ENCODE peak calls at places on chromosomes 5 and 9, in seven cellular contexts. V is tibial artery; U is uterus; P is stomach; J is pancreas; O is naive thymus-derived CD4-positive, alpha-beta T cell; R is adrenal gland. N is an unnamed sample.

GRCh38 chr9:134689320-134690181 is 47.9 kb downstream of the COL5A1 start:
- DNase-seq in V (peak), U (peak), P (peak), J (peak), O (peak), R (peak), N (no peak)

GRCh38 chr9:97632992-97633858 is at the start of the genes NCBP1 and TSTD2:
- DNase-seq in V (peak), U (peak), P (peak), J (peak), O (peak), R (peak), N (peak)

GRCh38 chr5:170111088-170111796 is 5.5 kb downstream of the FOXI1 start:
- DNase-seq in V (no peak), U (no peak), P (no peak), J (no peak), O (no peak), R (no peak), N (no peak)

GRCh38 chr5:10704949-10705621 is 55.9 kb downstream of the DAP start:
- DNase-seq in V (no peak), U (no peak), P (no peak), J (no peak), O (no peak), R (no peak), N (no peak)

GRCh38 chr9:95044731-95045508 is 272.6 kb downstream of the FANCC start:
- DNase-seq in V (peak), U (no peak), P (peak), J (peak), O (no peak), R (no peak), N (no peak)

GRCh38 chr5:124716169-124716568 is 30.3 kb downstream of the ZNF608 start:
- DNase-seq in V (no peak), U (no peak), P (no peak), J (no peak), O (no peak), R (no peak), N (no peak)

GRCh38 chr9:93655621-93656425 is 79.4 kb downstream of the PHF2 start:
- DNase-seq in V (peak), U (no peak), P (no peak), J (peak), O (no peak), R (peak), N (no peak)

GRCh38 chr5:11687498-11687897 is 216.7 kb downstream of the CTNND2 start:
- DNase-seq in V (no peak), U (no peak), P (no peak), J (no peak), O (no peak), R (no peak), N (no peak)

GRCh38 chr9:130935660-130936271 is 3.3 kb downstream of the FIBCD1 start:
- DNase-seq in V (no peak), U (no peak), P (no peak), J (no peak), O (no peak), R (peak), N (no peak)

GRCh38 chr9:128912270-128912853 is 8.4 kb upstream of the PHYHD1 start:
- DNase-seq in V (no peak), U (no peak), P (no peak), J (no peak), O (peak), R (no peak), N (no peak)

GRCh38 chr5:139058121-139058520 is 140.0 kb downstream of the SIL1 start:
- DNase-seq in V (no peak), U (no peak), P (no peak), J (no peak), O (no peak), R (no peak), N (no peak)

GRCh38 chr9:127783111-127783621 is 2.7 kb upstream of the CDK9 start:
- DNase-seq in V (peak), U (no peak), P (peak), J (no peak), O (peak), R (no peak), N (no peak)

GRCh38 chr5:53358794-53359193 is 121.6 kb upstream of the FST start:
- DNase-seq in V (no peak), U (no peak), P (no peak), J (no peak), O (no peak), R (no peak), N (no peak)

GRCh38 chr9:36677611-36678010 is 104.9 kb downstream of the MELK start:
- DNase-seq in V (no peak), U (no peak), P (no peak), J (no peak), O (no peak), R (no peak), N (no peak)

GRCh38 chr5:59479084-59479483 is 414.4 kb downstream of the PDE4D start:
- DNase-seq in V (no peak), U (no peak), P (no peak), J (no peak), O (no peak), R (no peak), N (no peak)

GRCh38 chr5:180142824-180143610 is 66.0 kb downstream of the RASGEF1C start:
- DNase-seq in V (no peak), U (no peak), P (no peak), J (no peak), O (no peak), R (no peak), N (no peak)

GRCh38 chr9:107243757-107244156 is 39.3 kb upstream of the RAD23B start:
- DNase-seq in V (no peak), U (no peak), P (peak), J (peak), O (peak), R (no peak), N (no peak)

GRCh38 chr5:171477101-171477500 is 57.7 kb downstream of the FGF18 start:
- DNase-seq in V (no peak), U (no peak), P (no peak), J (no peak), O (no peak), R (no peak), N (no peak)

GRCh38 chr5:74148321-74148720 is 492.2 kb downstream of the ENC1 start:
- DNase-seq in V (no peak), U (no peak), P (no peak), J (no peak), O (no peak), R (no peak), N (no peak)

GRCh38 chr9:72557549-72557948 is 36.1 kb downstream of the TMC1 start:
- DNase-seq in V (no peak), U (peak), P (no peak), J (peak), O (peak), R (peak), N (no peak)
- H3K27ac ChIP-seq in V (no peak), U (peak), P (no peak), J (no peak), O (no peak), R (peak), N (no peak)

DNA sequence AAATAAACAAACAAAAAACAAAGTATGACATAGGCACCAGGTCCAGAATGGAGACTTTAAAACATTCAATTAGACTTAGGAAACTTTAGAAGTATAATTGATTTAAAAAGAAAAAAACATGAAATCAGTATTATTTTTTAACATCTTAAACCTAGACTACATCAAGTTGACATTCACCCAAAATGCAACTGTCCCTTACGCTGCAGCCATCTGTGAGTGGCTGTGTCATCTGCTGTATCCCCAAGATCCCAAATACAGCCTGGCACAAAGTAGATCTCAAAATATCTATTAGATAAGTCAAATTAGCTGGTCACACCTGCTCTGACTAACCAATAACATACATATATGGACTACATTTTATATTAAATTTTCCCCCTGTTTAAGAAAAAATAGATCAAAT is 7.8 kb downstream of the TTLL11 start:
- DNase-seq in V (no peak), U (no peak), P (no peak), J (no peak), O (no peak), R (no peak), N (no peak)
- H3K27ac ChIP-seq in V (peak), U (no peak), P (no peak), J (no peak), O (no peak), R (no peak), N (peak)

GRCh38 chr5:140569197-140569596 is 4.6 kb downstream of the SLC35A4 start:
- DNase-seq in V (no peak), U (no peak), P (no peak), J (no peak), O (no peak), R (no peak), N (no peak)

GRCh38 chr5:140571105-140571504 is 6.5 kb downstream of the SLC35A4 start:
- DNase-seq in V (no peak), U (no peak), P (no peak), J (no peak), O (no peak), R (no peak), N (no peak)

GRCh38 chr5:140568664-140569063 is 4.0 kb downstream of the SLC35A4 start:
- DNase-seq in V (no peak), U (no peak), P (no peak), J (no peak), O (no peak), R (no peak), N (no peak)

GRCh38 chr5:140570488-140570887 is 5.9 kb downstream of the SLC35A4 start:
- DNase-seq in V (no peak), U (no peak), P (no peak), J (no peak), O (no peak), R (no peak), N (no peak)

GRCh38 chr5:140570058-140570457 is 5.4 kb downstream of the SLC35A4 start:
- DNase-seq in V (no peak), U (no peak), P (no peak), J (no peak), O (no peak), R (no peak), N (no peak)
- H3K27ac ChIP-seq in V (peak), U (peak), P (peak), J (no peak), O (peak), R (peak), N (peak)

GRCh38 chr9:99046068-99046467 is 58.8 kb upstream of the TGFBR1 start:
- DNase-seq in V (no peak), U (no peak), P (no peak), J (no peak), O (no peak), R (no peak), N (no peak)
- H3K27ac ChIP-seq in V (no peak), U (no peak), P (peak), J (no peak), O (no peak), R (no peak), N (no peak)

DNA sequence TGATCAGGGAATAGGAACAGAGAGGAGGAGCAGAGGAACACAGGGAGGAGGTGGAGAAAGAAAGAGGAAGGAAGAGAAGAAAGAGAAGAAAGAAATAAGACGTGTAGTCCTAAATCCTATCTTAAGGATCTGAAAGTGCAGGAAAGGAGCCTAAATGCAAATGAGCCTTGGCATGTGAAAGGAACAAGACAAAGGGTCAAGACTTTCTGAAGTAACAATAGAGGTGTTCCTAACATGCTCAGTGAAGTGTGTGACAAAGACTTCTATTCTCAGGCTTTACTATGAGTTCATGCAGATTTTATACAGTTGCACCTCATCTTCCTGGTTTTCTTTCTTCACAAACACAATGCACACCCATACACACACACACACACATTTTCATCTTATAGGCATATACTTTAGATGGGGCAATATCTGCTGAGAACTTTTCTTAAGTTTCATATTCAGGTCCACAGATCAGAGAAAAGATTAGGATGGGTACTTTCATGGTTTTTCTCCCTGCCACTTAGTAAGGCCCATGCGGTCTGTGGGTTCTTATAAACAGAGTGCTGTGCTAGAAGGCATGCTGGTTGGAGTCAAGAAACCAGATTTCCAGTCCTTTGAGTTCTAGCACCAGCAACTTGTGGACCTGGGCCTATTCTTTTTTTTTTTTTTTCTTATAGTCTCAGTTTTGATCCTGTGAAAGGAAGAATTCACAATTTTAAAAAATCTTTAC is 512.3 kb upstream of the TNC start:
- DNase-seq in V (no peak), U (no peak), P (no peak), J (no peak), O (no peak), R (no peak), N (no peak)
- H3K27ac ChIP-seq in V (no peak), U (no peak), P (no peak), J (no peak), O (no peak), R (no peak), N (no peak)

GRCh38 chr5:68268363-68269130 is 53.0 kb downstream of the PIK3R1 start:
- DNase-seq in V (no peak), U (no peak), P (no peak), J (no peak), O (no peak), R (no peak), N (no peak)
- H3K27ac ChIP-seq in V (peak), U (peak), P (peak), J (no peak), O (peak), R (no peak), N (no peak)

GRCh38 chr5:68192679-68193060 is 22.9 kb upstream of the PIK3R1 start:
- DNase-seq in V (no peak), U (no peak), P (no peak), J (no peak), O (no peak), R (no peak), N (no peak)

GRCh38 chr5:68195137-68195536 is 20.4 kb upstream of the PIK3R1 start:
- DNase-seq in V (no peak), U (no peak), P (no peak), J (no peak), O (no peak), R (no peak), N (no peak)

GRCh38 chr5:68196876-68197275 is 18.7 kb upstream of the PIK3R1 start:
- DNase-seq in V (no peak), U (no peak), P (no peak), J (no peak), O (no peak), R (peak), N (no peak)

GRCh38 chr5:68194405-68194804 is 21.2 kb upstream of the PIK3R1 start:
- DNase-seq in V (no peak), U (no peak), P (no peak), J (no peak), O (no peak), R (no peak), N (no peak)

GRCh38 chr5:68193481-68194036 is 22.0 kb upstream of the PIK3R1 start:
- DNase-seq in V (no peak), U (no peak), P (no peak), J (no peak), O (no peak), R (no peak), N (no peak)
- H3K27ac ChIP-seq in V (peak), U (no peak), P (no peak), J (no peak), O (no peak), R (no peak), N (peak)

GRCh38 chr9:77815260-77815659 is 167.1 kb upstream of the GNA14 start:
- DNase-seq in V (no peak), U (no peak), P (no peak), J (no peak), O (no peak), R (no peak), N (no peak)

GRCh38 chr9:77816641-77817341 is 168.7 kb upstream of the GNA14 start:
- DNase-seq in V (no peak), U (no peak), P (no peak), J (no peak), O (no peak), R (no peak), N (no peak)

GRCh38 chr9:77820293-77820954 is 172.3 kb upstream of the GNA14 start:
- DNase-seq in V (no peak), U (no peak), P (no peak), J (no peak), O (no peak), R (peak), N (no peak)

GRCh38 chr9:77817590-77818311 is 169.6 kb upstream of the GNA14 start:
- DNase-seq in V (no peak), U (no peak), P (no peak), J (no peak), O (no peak), R (no peak), N (no peak)

DNA sequence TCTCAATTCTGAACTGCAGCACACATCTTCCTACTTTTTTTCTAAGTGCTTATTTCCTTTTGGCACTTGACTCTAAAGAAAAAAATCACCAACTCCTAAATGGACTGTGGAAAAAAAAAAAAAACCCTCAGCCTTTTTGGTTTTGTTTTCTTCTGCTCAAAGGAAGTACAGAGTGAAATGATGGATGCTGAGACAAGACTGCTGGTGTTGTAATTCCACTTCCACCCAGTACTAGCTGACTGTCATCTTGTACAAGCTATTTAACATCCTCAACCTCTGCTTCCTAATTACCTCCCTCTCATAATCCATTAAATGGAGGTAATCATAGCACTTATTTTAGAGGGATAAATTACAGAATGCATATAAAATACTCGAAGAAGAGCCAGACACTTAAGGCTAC is 171.6 kb upstream of the GNA14 start:
- DNase-seq in V (no peak), U (no peak), P (no peak), J (no peak), O (no peak), R (no peak), N (no peak)
- H3K27ac ChIP-seq in V (peak), U (peak), P (no peak), J (no peak), O (no peak), R (peak), N (peak)

GRCh38 chr9:113623851-113624485 is 160.4 kb downstream of the RGS3 start:
- DNase-seq in V (peak), U (no peak), P (no peak), J (no peak), O (peak), R (no peak), N (no peak)
- H3K27ac ChIP-seq in V (peak), U (no peak), P (no peak), J (no peak), O (no peak), R (no peak), N (no peak)

DNA sequence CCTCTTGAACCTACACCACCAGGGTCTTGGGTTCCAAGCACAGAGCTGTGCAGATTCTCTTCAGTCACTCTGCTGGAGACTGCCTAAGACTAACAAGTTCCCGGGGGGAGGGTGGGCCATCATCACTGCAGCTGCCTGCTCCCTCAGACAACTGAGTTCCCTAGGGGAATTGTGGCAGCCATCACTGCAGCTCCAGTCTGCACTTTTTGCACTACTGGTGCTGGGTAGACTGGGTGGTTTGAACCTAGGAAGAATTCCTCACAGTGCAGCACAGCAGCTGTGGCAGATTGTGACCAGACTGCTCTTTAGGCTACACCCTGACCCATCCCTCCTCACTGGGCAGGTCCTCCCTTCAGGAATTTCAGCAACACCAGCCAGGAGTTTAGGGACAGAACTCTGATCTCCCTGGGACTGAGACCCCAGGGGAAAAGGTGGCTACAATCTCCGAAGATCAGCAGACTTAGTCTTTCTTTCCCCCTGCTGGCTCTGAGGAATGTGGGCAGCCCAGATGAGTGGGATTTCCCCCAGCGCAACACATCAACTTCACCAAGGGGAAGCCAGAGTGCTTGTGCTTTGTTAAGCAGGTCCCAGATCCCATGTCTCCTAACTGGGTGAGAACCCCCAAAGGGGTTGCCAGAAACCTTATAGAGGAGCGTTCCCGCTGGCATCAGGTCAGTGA is 30.9 kb upstream of the RGMB start:
- DNase-seq in V (no peak), U (no peak), P (no peak), J (no peak), O (no peak), R (no peak), N (no peak)
- H3K27ac ChIP-seq in V (no peak), U (no peak), P (no peak), J (no peak), O (no peak), R (no peak), N (no peak)

N was measured in caudate nucleus.